ENCODE peak calls at places on chromosomes 4 and X, in nine cellular contexts. G is HFF-Myc, X is fibroblast of mammary gland, P is adrenal gland, A is suprapubic skin, F is AG09309, W is BJ, L is IMR-90, V is transverse colon. H is an unnamed sample.

GRCh38 chrX:103360092-103360491 is 3.8 kb downstream of the TCEAL9 start:
- DNase-seq in G (no peak), X (no peak), P (peak), A (no peak), F (no peak), W (no peak), L (no peak), V (no peak), H (no peak)

GRCh38 chr4:5206391-5206790 is 155.1 kb downstream of the STK32B start:
- DNase-seq in G (peak), X (peak), P (no peak), A (no peak), F (peak), W (peak), L (peak), V (no peak), H (peak)

GRCh38 chr4:26792639-26793038 is 68.0 kb upstream of the STIM2 start:
- DNase-seq in G (no peak), X (no peak), P (no peak), A (no peak), F (no peak), W (no peak), L (no peak), V (no peak), H (no peak)

GRCh38 chr4:74583066-74583700 is 138.2 kb downstream of the AREG start:
- DNase-seq in G (no peak), X (peak), P (no peak), A (no peak), F (no peak), W (no peak), L (peak), V (no peak), H (no peak)

GRCh38 chr4:21656832-21657231 is 291.7 kb downstream of the KCNIP4 start:
- DNase-seq in G (peak), X (peak), P (peak), A (no peak), F (no peak), W (peak), L (no peak), V (no peak), H (peak)

GRCh38 chr4:15469402-15470148 is at the start of gene CC2D2A:
- DNase-seq in G (no peak), X (peak), P (peak), A (no peak), F (no peak), W (no peak), L (peak), V (peak), H (peak)

GRCh38 chrX:124497386-124497785 is 151.0 kb downstream of the SH2D1A start:
- DNase-seq in G (no peak), X (peak), P (no peak), A (no peak), F (no peak), W (no peak), L (no peak), V (no peak), H (no peak)

GRCh38 chrX:77436271-77436670 is 10.9 kb upstream of the FGF16 start:
- DNase-seq in G (no peak), X (peak), P (no peak), A (no peak), F (no peak), W (no peak), L (no peak), V (no peak), H (no peak)

GRCh38 chr4:121827851-121828250 is 4.2 kb upstream of the CCNA2 start:
- DNase-seq in G (no peak), X (peak), P (no peak), A (no peak), F (peak), W (no peak), L (peak), V (no peak), H (no peak)

GRCh38 chr4:123699823-123700822 is 303.5 kb downstream of the SPRY1 start:
- DNase-seq in G (peak), X (peak), P (no peak), A (no peak), F (peak), W (peak), L (peak), V (no peak), H (peak)

GRCh38 chr4:32884198-32884597 is 2164.0 kb downstream of the PCDH7 start:
- DNase-seq in G (no peak), X (peak), P (no peak), A (no peak), F (no peak), W (peak), L (no peak), V (no peak), H (no peak)

GRCh38 chrX:65671966-65672365 is 4.5 kb downstream of the MSN start:
- DNase-seq in G (no peak), X (no peak), P (no peak), A (no peak), F (no peak), W (no peak), L (no peak), V (no peak), H (no peak)
- H3K4me3 ChIP-seq in G (peak), X (no peak), P (no peak), A (no peak), F (no peak), W (no peak), L (no peak), V (no peak), H (no peak)

GRCh38 chrX:132063862-132064261 is 40.8 kb downstream of the STK26 start:
- DNase-seq in G (no peak), X (no peak), P (no peak), A (no peak), F (no peak), W (no peak), L (no peak), V (no peak), H (no peak)

GRCh38 chrX:132059973-132060540 is 37.0 kb downstream of the STK26 start:
- DNase-seq in G (no peak), X (no peak), P (no peak), A (no peak), F (no peak), W (no peak), L (no peak), V (no peak), H (no peak)

GRCh38 chrX:132058050-132058449 is 34.9 kb downstream of the STK26 start:
- DNase-seq in G (no peak), X (no peak), P (no peak), A (no peak), F (no peak), W (no peak), L (no peak), V (no peak), H (no peak)

DNA sequence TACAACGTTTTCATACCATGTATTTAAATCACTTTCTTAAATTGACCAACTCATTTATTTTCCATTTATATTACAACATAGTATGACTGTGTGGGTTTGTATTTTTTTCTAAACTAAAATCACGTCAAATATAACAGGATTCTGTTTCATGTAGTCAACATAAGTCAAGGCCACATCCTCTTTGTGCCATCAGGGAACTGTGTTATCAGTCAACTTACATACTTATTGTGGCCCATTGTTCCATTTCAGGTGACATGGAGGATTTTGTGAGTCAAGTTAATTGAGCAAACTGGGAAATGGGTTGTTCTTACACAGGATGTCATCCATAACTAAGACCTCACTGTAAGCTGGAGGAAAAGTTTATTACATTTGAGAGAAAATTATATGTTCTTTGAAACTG is 35.9 kb downstream of the STK26 start:
- DNase-seq in G (no peak), X (no peak), P (no peak), A (no peak), F (no peak), W (no peak), L (no peak), V (no peak), H (no peak)
- H3K4me3 ChIP-seq in G (no peak), X (no peak), P (no peak), A (no peak), F (no peak), W (no peak), L (no peak), V (no peak), H (no peak)

GRCh38 chrX:51742586-51742985 is 656 bp upstream of the GSPT2 start:
- DNase-seq in G (no peak), X (no peak), P (no peak), A (no peak), F (no peak), W (no peak), L (no peak), V (no peak), H (no peak)
- H3K4me3 ChIP-seq in G (peak), X (peak), P (no peak), A (peak), F (no peak), W (no peak), L (no peak), V (peak), H (no peak)

DNA sequence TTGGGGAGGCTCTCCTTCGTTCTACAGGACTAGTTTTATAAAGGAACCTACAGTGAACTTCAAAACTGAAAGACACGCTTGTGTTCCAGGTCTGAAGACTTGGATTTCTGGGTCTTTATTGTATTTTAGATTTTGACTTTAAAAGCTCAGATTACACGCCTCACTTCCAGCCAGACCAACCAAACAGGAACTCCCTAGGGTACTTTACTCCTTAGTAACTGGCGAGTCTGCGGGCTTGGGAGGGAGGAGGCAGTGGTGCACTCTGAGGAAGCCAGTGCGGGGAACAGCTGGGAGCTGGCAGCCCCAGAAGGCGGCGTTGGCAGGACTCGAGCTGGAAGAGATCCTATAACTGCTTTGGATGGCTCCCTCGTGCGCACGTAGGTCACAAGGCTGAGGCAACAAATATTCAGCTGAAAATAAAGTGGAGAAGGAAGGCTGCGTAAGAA is 388 bp upstream of the PHKA1 start:
- DNase-seq in G (no peak), X (peak), P (peak), A (peak), F (peak), W (no peak), L (peak), V (peak), H (peak)
- H3K4me3 ChIP-seq in G (peak), X (peak), P (no peak), A (peak), F (peak), W (peak), L (peak), V (peak), H (peak)

GRCh38 chrX:40177489-40177888 is 79.7 kb upstream of the BCOR start:
- DNase-seq in G (no peak), X (no peak), P (no peak), A (no peak), F (no peak), W (no peak), L (no peak), V (no peak), H (no peak)
- H3K4me3 ChIP-seq in G (peak), X (no peak), P (no peak), A (peak), F (no peak), W (no peak), L (no peak), V (no peak), H (no peak)

GRCh38 chr4:56229947-56230346 is 157.3 kb downstream of the AASDH start:
- DNase-seq in G (no peak), X (no peak), P (no peak), A (no peak), F (no peak), W (no peak), L (no peak), V (no peak), H (no peak)
- H3K4me3 ChIP-seq in G (no peak), X (no peak), P (no peak), A (no peak), F (no peak), W (no peak), L (no peak), V (no peak), H (no peak)

DNA sequence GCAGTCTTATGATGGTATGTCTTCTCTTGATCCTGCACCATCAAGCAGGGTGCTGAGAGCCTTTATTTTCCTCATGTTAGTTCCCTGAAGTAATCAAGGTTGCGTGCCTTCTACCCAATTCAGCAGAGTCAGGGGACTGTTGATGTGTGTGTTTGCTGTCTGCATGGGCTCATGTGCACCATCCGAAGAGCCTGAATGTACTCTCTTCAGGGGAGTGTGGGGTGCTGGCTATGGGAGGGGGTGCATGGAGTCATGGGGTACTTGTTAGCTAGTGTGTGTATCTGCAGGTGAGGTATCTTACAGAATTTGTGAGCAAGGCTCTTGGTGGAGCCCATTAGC is 154.3 kb upstream of the ANXA3 start:
- DNase-seq in G (no peak), X (no peak), P (no peak), A (no peak), F (no peak), W (no peak), L (no peak), V (no peak), H (no peak)
- H3K4me3 ChIP-seq in G (no peak), X (no peak), P (no peak), A (no peak), F (no peak), W (no peak), L (no peak), V (no peak), H (no peak)

H was measured in kidney epithelial cell.